ENCODE peak calls at places on chromosomes 11 and 22, in four cellular contexts. One of them, this sample, is unnamed.

GRCh38 chr11:63906585-63906984 is 10.4 kb downstream of the RCOR2 start:
- DNase-seq in uterus: no peak
- DNase-seq in neural progenitor cell: peak
- DNase-seq in BJ: no peak
- DNase-seq in this sample: peak

GRCh38 chr22:48703265-48703941 is 1124.3 kb downstream of the BRD1 start:
- DNase-seq in uterus: no peak
- DNase-seq in neural progenitor cell: no peak
- DNase-seq in BJ: no peak
- DNase-seq in this sample: no peak

GRCh38 chr22:29216873-29217666 is 11.4 kb downstream of the EMID1 start:
- DNase-seq in uterus: no peak
- DNase-seq in neural progenitor cell: no peak
- DNase-seq in BJ: peak
- DNase-seq in this sample: peak

GRCh38 chr11:86431258-86431657 is 56.6 kb downstream of the CCDC81 start:
- DNase-seq in uterus: no peak
- DNase-seq in neural progenitor cell: no peak
- DNase-seq in BJ: no peak
- DNase-seq in this sample: no peak

GRCh38 chr11:28133146-28133545 is 25.0 kb downstream of the METTL15 start:
- DNase-seq in uterus: no peak
- DNase-seq in neural progenitor cell: no peak
- DNase-seq in BJ: no peak
- DNase-seq in this sample: no peak

GRCh38 chr22:30043181-30043580 is 37.1 kb upstream of the HORMAD2 start:
- DNase-seq in uterus: no peak
- DNase-seq in neural progenitor cell: no peak
- DNase-seq in BJ: no peak
- DNase-seq in this sample: no peak

GRCh38 chr11:58685973-58686720 is 45.6 kb downstream of the GLYAT start:
- DNase-seq in uterus: no peak
- DNase-seq in neural progenitor cell: no peak
- DNase-seq in BJ: no peak
- DNase-seq in this sample: no peak

GRCh38 chr11:35545604-35546003 is 20.2 kb upstream of the PAMR1 start:
- DNase-seq in uterus: no peak
- DNase-seq in neural progenitor cell: no peak
- DNase-seq in BJ: no peak
- DNase-seq in this sample: no peak

GRCh38 chr22:27844656-27845602 is 43.4 kb upstream of the MN1 start:
- DNase-seq in uterus: peak
- DNase-seq in neural progenitor cell: no peak
- DNase-seq in BJ: no peak
- DNase-seq in this sample: no peak

GRCh38 chr22:25120093-25120561 is 79.5 kb upstream of the CRYBB3 start:
- DNase-seq in uterus: no peak
- DNase-seq in neural progenitor cell: peak
- DNase-seq in BJ: no peak
- DNase-seq in this sample: no peak

GRCh38 chr22:20948450-20948849 is 18.6 kb upstream of the AIFM3 start:
- DNase-seq in uterus: no peak
- DNase-seq in neural progenitor cell: no peak
- DNase-seq in BJ: no peak
- DNase-seq in this sample: no peak

GRCh38 chr11:62223095-62223494 is 14.6 kb downstream of the SCGB2A1 start:
- DNase-seq in uterus: no peak
- DNase-seq in neural progenitor cell: no peak
- DNase-seq in BJ: no peak
- DNase-seq in this sample: no peak

GRCh38 chr11:106724293-106724892 is 293.9 kb downstream of the GUCY1A2 start:
- DNase-seq in uterus: no peak
- DNase-seq in neural progenitor cell: no peak
- DNase-seq in BJ: no peak
- DNase-seq in this sample: no peak

GRCh38 chr22:48753752-48754517 is 1073.7 kb downstream of the BRD1 start:
- DNase-seq in uterus: no peak
- DNase-seq in neural progenitor cell: no peak
- DNase-seq in BJ: no peak
- DNase-seq in this sample: no peak

GRCh38 chr11:43825217-43825816 is 55.3 kb upstream of the ALKBH3 start:
- DNase-seq in uterus: no peak
- DNase-seq in neural progenitor cell: peak
- DNase-seq in BJ: no peak
- DNase-seq in this sample: peak

GRCh38 chr11:2461253-2462091 is 16.7 kb downstream of the KCNQ1 start:
- DNase-seq in uterus: no peak
- DNase-seq in neural progenitor cell: no peak
- DNase-seq in BJ: no peak
- DNase-seq in this sample: peak

GRCh38 chr11:70225629-70226582 is 22.8 kb downstream of the FADD start:
- DNase-seq in uterus: no peak
- DNase-seq in neural progenitor cell: no peak
- DNase-seq in BJ: no peak
- DNase-seq in this sample: no peak

GRCh38 chr11:59207988-59208432 is 4.7 kb downstream of the MPEG1 start:
- DNase-seq in uterus: no peak
- DNase-seq in neural progenitor cell: peak
- DNase-seq in BJ: peak
- DNase-seq in this sample: peak

GRCh38 chr11:87536565-87536964 is 498.8 kb downstream of the TMEM135 start:
- DNase-seq in uterus: no peak
- DNase-seq in neural progenitor cell: no peak
- DNase-seq in BJ: no peak
- DNase-seq in this sample: no peak

GRCh38 chr11:8715501-8715900 is 32.9 kb downstream of the RPL27A start:
- DNase-seq in uterus: no peak
- DNase-seq in neural progenitor cell: no peak
- DNase-seq in BJ: no peak
- DNase-seq in this sample: no peak

GRCh38 chr11:63620928-63621539 is 6.8 kb upstream of the PLAAT3 start:
- DNase-seq in uterus: no peak
- DNase-seq in neural progenitor cell: peak
- DNase-seq in BJ: no peak
- DNase-seq in this sample: no peak

GRCh38 chr11:116644948-116645305 is 127.9 kb downstream of the BUD13 start:
- DNase-seq in uterus: no peak
- DNase-seq in neural progenitor cell: peak
- DNase-seq in BJ: no peak
- DNase-seq in this sample: no peak

GRCh38 chr11:70090989-70091388 is 12.9 kb downstream of the ANO1 start:
- DNase-seq in uterus: no peak
- DNase-seq in neural progenitor cell: no peak
- DNase-seq in BJ: no peak
- DNase-seq in this sample: no peak

GRCh38 chr11:76415073-76415472 is 29.7 kb upstream of the EMSY start:
- DNase-seq in uterus: no peak
- DNase-seq in neural progenitor cell: no peak
- DNase-seq in BJ: no peak
- DNase-seq in this sample: no peak

GRCh38 chr11:121099885-121100284 is 1.2 kb upstream of the TECTA start:
- DNase-seq in uterus: no peak
- DNase-seq in neural progenitor cell: no peak
- DNase-seq in BJ: peak
- DNase-seq in this sample: no peak

GRCh38 chr22:19805821-19806212 is 45.2 kb downstream of the TBX1 start:
- DNase-seq in uterus: peak
- DNase-seq in neural progenitor cell: no peak
- DNase-seq in BJ: no peak
- DNase-seq in this sample: peak

GRCh38 chr11:35077709-35078695 is 61.0 kb upstream of the CD44 start:
- DNase-seq in uterus: no peak
- DNase-seq in neural progenitor cell: no peak
- DNase-seq in BJ: no peak
- DNase-seq in this sample: no peak

GRCh38 chr11:118229274-118229847 is 4.5 kb upstream of the JAML start:
- DNase-seq in uterus: no peak
- DNase-seq in neural progenitor cell: no peak
- DNase-seq in BJ: no peak
- DNase-seq in this sample: no peak

GRCh38 chr11:92153542-92153941 is 71.1 kb upstream of the FAT3 start:
- DNase-seq in uterus: no peak
- DNase-seq in neural progenitor cell: no peak
- DNase-seq in BJ: no peak
- DNase-seq in this sample: no peak

GRCh38 chr11:114260483-114260882 is 35.7 kb upstream of the NNMT start:
- DNase-seq in uterus: no peak
- DNase-seq in neural progenitor cell: no peak
- DNase-seq in BJ: no peak
- DNase-seq in this sample: no peak

GRCh38 chr22:35172452-35172851 is 84.8 kb upstream of the HMGXB4 start:
- DNase-seq in uterus: no peak
- DNase-seq in neural progenitor cell: no peak
- DNase-seq in BJ: no peak
- DNase-seq in this sample: no peak

GRCh38 chr11:131616456-131616855 is 246.0 kb downstream of the NTM start:
- DNase-seq in uterus: no peak
- DNase-seq in neural progenitor cell: no peak
- DNase-seq in BJ: no peak
- DNase-seq in this sample: no peak

GRCh38 chr11:14414470-14415461 is 55.8 kb upstream of the RRAS2 start:
- DNase-seq in uterus: no peak
- DNase-seq in neural progenitor cell: no peak
- DNase-seq in BJ: no peak
- DNase-seq in this sample: no peak

GRCh38 chr22:36985490-36985889 is 33.8 kb downstream of the TST start:
- DNase-seq in uterus: no peak
- DNase-seq in neural progenitor cell: no peak
- DNase-seq in BJ: no peak
- DNase-seq in this sample: no peak

GRCh38 chr11:3969613-3970012 is 114.1 kb downstream of the STIM1 start:
- DNase-seq in uterus: no peak
- DNase-seq in neural progenitor cell: no peak
- DNase-seq in BJ: no peak
- DNase-seq in this sample: no peak

DNA sequence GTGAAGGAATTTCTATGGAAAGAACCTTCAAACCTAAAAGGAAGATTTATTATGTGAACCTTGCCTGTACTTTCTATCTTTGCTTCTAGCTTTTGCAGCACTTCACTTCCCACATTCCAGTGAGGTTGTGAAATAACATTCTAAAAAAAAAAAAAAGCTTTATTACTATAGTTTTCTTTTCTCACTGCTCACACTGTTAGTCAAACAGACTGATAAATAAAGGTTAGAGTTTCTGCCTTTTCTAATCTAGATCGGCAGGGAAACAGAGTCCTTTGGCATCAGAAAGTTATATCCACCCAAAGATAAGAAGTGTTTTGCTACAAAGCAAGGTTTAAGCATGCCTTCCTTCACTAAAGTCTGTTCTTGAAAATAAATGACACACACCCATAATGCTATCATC is 2.8 kb downstream of the AAMDC start:
- DNase-seq in uterus: no peak
- DNase-seq in neural progenitor cell: no peak
- DNase-seq in BJ: no peak
- DNase-seq in this sample: no peak
- H3K4me3 ChIP-seq in uterus: no peak
- H3K4me3 ChIP-seq in neural progenitor cell: no peak
- H3K4me3 ChIP-seq in BJ: no peak
- H3K4me3 ChIP-seq in this sample: no peak

DNA sequence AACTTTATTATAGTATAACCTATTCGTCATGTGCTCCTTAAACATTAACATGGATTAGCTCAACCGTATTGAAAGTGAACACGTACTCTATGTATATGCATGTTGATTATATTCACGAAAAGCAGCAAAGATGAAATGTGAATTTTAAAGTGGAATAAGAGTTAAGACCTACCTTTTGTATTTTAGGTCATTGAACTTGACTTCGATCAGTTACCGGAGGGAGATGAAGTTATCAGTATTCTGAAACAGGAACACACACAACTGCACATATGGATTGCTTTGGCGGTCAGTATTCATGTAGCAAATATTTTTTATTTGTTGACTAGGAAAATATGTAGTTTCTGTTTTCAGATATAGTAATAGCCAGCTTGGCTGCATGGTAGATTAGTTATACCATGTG is 1.4 kb downstream of the CTR9 start:
- DNase-seq in uterus: no peak
- DNase-seq in neural progenitor cell: no peak
- DNase-seq in BJ: no peak
- DNase-seq in this sample: no peak
- H3K4me3 ChIP-seq in uterus: no peak
- H3K4me3 ChIP-seq in neural progenitor cell: peak
- H3K4me3 ChIP-seq in BJ: peak
- H3K4me3 ChIP-seq in this sample: peak

DNA sequence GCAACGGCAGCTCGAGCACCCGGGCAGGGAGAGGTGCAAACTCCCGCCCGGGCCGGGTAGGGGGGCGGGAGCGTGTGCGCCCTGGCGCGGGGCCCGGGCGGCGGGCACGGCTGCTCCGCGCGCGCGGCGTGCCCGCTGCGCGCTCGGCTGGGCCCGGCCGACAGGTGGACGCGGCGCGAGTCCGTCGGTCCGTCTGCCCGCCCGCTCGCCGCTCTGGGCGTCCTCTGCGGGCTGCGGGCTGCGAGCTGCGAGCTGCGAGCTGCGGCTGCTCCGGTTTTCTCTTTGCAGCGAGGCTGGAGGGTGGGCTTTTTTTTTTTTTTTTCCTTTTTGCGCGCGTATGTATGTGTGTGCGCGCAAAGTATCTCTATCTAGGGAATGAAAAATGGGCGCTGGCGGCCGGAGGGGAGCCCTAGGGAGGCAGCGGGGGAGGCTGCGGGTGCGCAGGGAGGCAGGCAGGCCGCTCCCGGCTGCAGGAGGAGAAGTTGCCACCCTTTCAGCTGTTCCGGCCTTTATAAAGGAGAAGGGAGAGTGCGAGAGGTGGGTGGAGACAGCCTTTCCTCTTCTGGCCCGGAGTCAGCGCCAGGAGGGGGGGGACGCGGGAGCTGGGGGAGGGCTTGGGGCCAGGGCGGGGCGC is at the start of gene PDGFB:
- DNase-seq in uterus: no peak
- DNase-seq in neural progenitor cell: peak
- DNase-seq in BJ: no peak
- DNase-seq in this sample: no peak
- H3K4me3 ChIP-seq in uterus: peak
- H3K4me3 ChIP-seq in neural progenitor cell: peak
- H3K4me3 ChIP-seq in BJ: no peak
- H3K4me3 ChIP-seq in this sample: no peak

GRCh38 chr11:111976614-111977140 is 39.5 kb downstream of the DIXDC1 start:
- DNase-seq in uterus: peak
- DNase-seq in neural progenitor cell: no peak
- DNase-seq in BJ: no peak
- DNase-seq in this sample: no peak
- H3K4me3 ChIP-seq in uterus: peak
- H3K4me3 ChIP-seq in neural progenitor cell: peak
- H3K4me3 ChIP-seq in BJ: peak
- H3K4me3 ChIP-seq in this sample: no peak